ENCODE peak calls at places on chromosomes 6 and 20, in six cellular contexts. One of them, this sample, is unnamed.

GRCh38 chr6:132715204-132715603 is 1.3 kb upstream of the VNN1 start:
- DNase-seq in stomach: peak; percentile 61
- DNase-seq in CD8-positive, alpha-beta T cell: no peak
- DNase-seq in GM23338: peak; percentile 88
- DNase-seq in lung: no peak
- DNase-seq in heart left ventricle: peak; percentile 28
- DNase-seq in this sample: no peak

GRCh38 chr20:50728981-50729874 is 2.2 kb upstream of the PARD6B start:
- DNase-seq in stomach: peak; percentile 75
- DNase-seq in CD8-positive, alpha-beta T cell: no peak
- DNase-seq in GM23338: no peak
- DNase-seq in lung: peak; percentile 55
- DNase-seq in heart left ventricle: no peak
- DNase-seq in this sample: no peak

GRCh38 chr6:10451828-10452509 is 37.1 kb upstream of the TFAP2A start:
- DNase-seq in stomach: no peak
- DNase-seq in CD8-positive, alpha-beta T cell: no peak
- DNase-seq in GM23338: peak; percentile 25
- DNase-seq in lung: peak; percentile 88
- DNase-seq in heart left ventricle: no peak
- DNase-seq in this sample: no peak

GRCh38 chr6:157280153-157280552 is 43.2 kb downstream of the TMEM242 start:
- DNase-seq in stomach: no peak
- DNase-seq in CD8-positive, alpha-beta T cell: no peak
- DNase-seq in GM23338: peak; percentile 48
- DNase-seq in lung: no peak
- DNase-seq in heart left ventricle: no peak
- DNase-seq in this sample: no peak

GRCh38 chr20:51966296-51966971 is 164.1 kb upstream of the SALL4 start:
- DNase-seq in stomach: peak; percentile 52
- DNase-seq in CD8-positive, alpha-beta T cell: no peak
- DNase-seq in GM23338: peak; percentile 95
- DNase-seq in lung: peak; percentile 67
- DNase-seq in heart left ventricle: peak; percentile 34
- DNase-seq in this sample: peak; percentile 63

GRCh38 chr6:121691126-121691540 is 255.7 kb downstream of the GJA1 start:
- DNase-seq in stomach: no peak
- DNase-seq in CD8-positive, alpha-beta T cell: no peak
- DNase-seq in GM23338: no peak
- DNase-seq in lung: no peak
- DNase-seq in heart left ventricle: no peak
- DNase-seq in this sample: no peak

GRCh38 chr6:11702039-11702795 is 76.4 kb downstream of the ADTRP start:
- DNase-seq in stomach: no peak
- DNase-seq in CD8-positive, alpha-beta T cell: no peak
- DNase-seq in GM23338: no peak
- DNase-seq in lung: no peak
- DNase-seq in heart left ventricle: peak; percentile 46
- DNase-seq in this sample: no peak

GRCh38 chr20:219290-220115 is 7.6 kb upstream of the DEFB129 start:
- DNase-seq in stomach: no peak
- DNase-seq in CD8-positive, alpha-beta T cell: no peak
- DNase-seq in GM23338: peak; percentile 78
- DNase-seq in lung: no peak
- DNase-seq in heart left ventricle: no peak
- DNase-seq in this sample: no peak

GRCh38 chr20:3786126-3786484 is 435 bp downstream of the CENPB start:
- DNase-seq in stomach: peak; percentile 45
- DNase-seq in CD8-positive, alpha-beta T cell: no peak
- DNase-seq in GM23338: peak; percentile 55
- DNase-seq in lung: no peak
- DNase-seq in heart left ventricle: peak; percentile 67
- DNase-seq in this sample: no peak

GRCh38 chr20:41654884-41655283 is 36.7 kb upstream of the CHD6 start:
- DNase-seq in stomach: peak; percentile 32
- DNase-seq in CD8-positive, alpha-beta T cell: no peak
- DNase-seq in GM23338: peak; percentile 67
- DNase-seq in lung: no peak
- DNase-seq in heart left ventricle: no peak
- DNase-seq in this sample: no peak

GRCh38 chr6:117600008-117600743 is 2.1 kb downstream of the GOPC start:
- DNase-seq in stomach: no peak
- DNase-seq in CD8-positive, alpha-beta T cell: no peak
- DNase-seq in GM23338: no peak
- DNase-seq in lung: no peak
- DNase-seq in heart left ventricle: no peak
- DNase-seq in this sample: no peak

GRCh38 chr6:35493307-35493983 is 3.4 kb downstream of the TEAD3 start:
- DNase-seq in stomach: no peak
- DNase-seq in CD8-positive, alpha-beta T cell: no peak
- DNase-seq in GM23338: no peak
- DNase-seq in lung: no peak
- DNase-seq in heart left ventricle: peak; percentile 15
- DNase-seq in this sample: peak; percentile 75

GRCh38 chr20:54950285-54950684 is 474.9 kb downstream of the DOK5 start:
- DNase-seq in stomach: no peak
- DNase-seq in CD8-positive, alpha-beta T cell: no peak
- DNase-seq in GM23338: no peak
- DNase-seq in lung: no peak
- DNase-seq in heart left ventricle: no peak
- DNase-seq in this sample: no peak
- H3K27ac ChIP-seq in stomach: no peak overlapping the region
- H3K27ac ChIP-seq in CD8-positive, alpha-beta T cell: no peak overlapping the region
- H3K27ac ChIP-seq in GM23338: no peak overlapping the region
- H3K27ac ChIP-seq in lung: no peak overlapping the region
- H3K27ac ChIP-seq in heart left ventricle: no peak overlapping the region
- H3K27ac ChIP-seq in this sample: no peak overlapping the region

GRCh38 chr6:55276745-55277627 is 50.3 kb upstream of the GFRAL start:
- DNase-seq in stomach: no peak
- DNase-seq in CD8-positive, alpha-beta T cell: no peak
- DNase-seq in GM23338: peak; percentile 79
- DNase-seq in lung: no peak
- DNase-seq in heart left ventricle: peak; percentile 51
- DNase-seq in this sample: no peak
- TF ChIP-seq CTCF in stomach: peak; percentile 32
- TF ChIP-seq CTCF in CD8-positive, alpha-beta T cell: no peak
- TF ChIP-seq CTCF in GM23338: peak; percentile 78
- TF ChIP-seq CTCF in lung: no peak
- TF ChIP-seq CTCF in heart left ventricle: peak; percentile 36
- TF ChIP-seq CTCF in this sample: peak; percentile 30

GRCh38 chr20:19973920-19974620 is 43.1 kb upstream of the NAA20 start:
- DNase-seq in stomach: peak; percentile 42
- DNase-seq in CD8-positive, alpha-beta T cell: no peak
- DNase-seq in GM23338: no peak
- DNase-seq in lung: peak; percentile 67
- DNase-seq in heart left ventricle: peak; percentile 76
- DNase-seq in this sample: peak; percentile 93
- H3K4me3 ChIP-seq in stomach: peak overlapping the region; percentile 47
- H3K4me3 ChIP-seq in CD8-positive, alpha-beta T cell: no peak overlapping the region
- H3K4me3 ChIP-seq in GM23338: no peak overlapping the region
- H3K4me3 ChIP-seq in lung: no peak overlapping the region
- H3K4me3 ChIP-seq in heart left ventricle: peak overlapping the region; percentile 68
- H3K4me3 ChIP-seq in this sample: peak overlapping the region; percentile 56

GRCh38 chr6:134288538-134289203 is 29.2 kb downstream of the SGK1 start:
- DNase-seq in stomach: no peak
- DNase-seq in CD8-positive, alpha-beta T cell: no peak
- DNase-seq in GM23338: no peak
- DNase-seq in lung: no peak
- DNase-seq in heart left ventricle: no peak
- DNase-seq in this sample: no peak
- H3K27ac ChIP-seq in stomach: peak overlapping the region; percentile 44
- H3K27ac ChIP-seq in CD8-positive, alpha-beta T cell: peak overlapping the region; percentile 24
- H3K27ac ChIP-seq in GM23338: no peak overlapping the region
- H3K27ac ChIP-seq in lung: peak overlapping the region; percentile 33
- H3K27ac ChIP-seq in heart left ventricle: peak overlapping the region; percentile 44
- H3K27ac ChIP-seq in this sample: peak overlapping the region; percentile 41

DNA sequence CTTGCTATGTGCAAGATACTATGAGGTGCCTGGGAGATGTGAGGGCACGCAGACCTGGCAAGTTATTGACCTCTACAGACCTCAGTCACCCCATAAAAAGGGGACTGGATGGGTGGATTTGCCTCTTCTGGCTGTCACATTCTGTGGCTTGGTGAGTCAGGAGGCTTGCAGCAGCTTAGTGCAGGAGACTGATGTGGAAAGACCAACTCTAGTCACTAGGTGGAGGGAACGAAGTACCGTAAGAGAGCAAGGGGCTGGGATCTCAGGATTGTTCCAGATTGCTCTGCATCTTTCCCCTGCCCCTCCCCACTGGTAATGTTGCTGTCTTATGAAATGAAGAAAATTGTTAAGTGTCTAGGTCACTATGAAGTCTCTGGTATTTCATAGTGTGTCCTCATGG is 3.3 kb downstream of the MAPRE1 start:
- DNase-seq in stomach: no peak
- DNase-seq in CD8-positive, alpha-beta T cell: no peak
- DNase-seq in GM23338: no peak
- DNase-seq in lung: no peak
- DNase-seq in heart left ventricle: no peak
- DNase-seq in this sample: no peak
- TF ChIP-seq CTCF in stomach: no peak
- TF ChIP-seq CTCF in CD8-positive, alpha-beta T cell: no peak
- TF ChIP-seq CTCF in GM23338: peak; percentile 33
- TF ChIP-seq CTCF in lung: no peak
- TF ChIP-seq CTCF in heart left ventricle: no peak
- TF ChIP-seq CTCF in this sample: no peak

GRCh38 chr6:128885381-128885780 is 2.4 kb downstream of the LAMA2 start:
- DNase-seq in stomach: no peak
- DNase-seq in CD8-positive, alpha-beta T cell: no peak
- DNase-seq in GM23338: no peak
- DNase-seq in lung: no peak
- DNase-seq in heart left ventricle: no peak
- DNase-seq in this sample: no peak
- H3K4me3 ChIP-seq in stomach: peak overlapping the region; percentile 62
- H3K4me3 ChIP-seq in CD8-positive, alpha-beta T cell: no peak overlapping the region
- H3K4me3 ChIP-seq in GM23338: no peak overlapping the region
- H3K4me3 ChIP-seq in lung: no peak overlapping the region
- H3K4me3 ChIP-seq in heart left ventricle: peak overlapping the region; percentile 66
- H3K4me3 ChIP-seq in this sample: peak overlapping the region; percentile 37

DNA sequence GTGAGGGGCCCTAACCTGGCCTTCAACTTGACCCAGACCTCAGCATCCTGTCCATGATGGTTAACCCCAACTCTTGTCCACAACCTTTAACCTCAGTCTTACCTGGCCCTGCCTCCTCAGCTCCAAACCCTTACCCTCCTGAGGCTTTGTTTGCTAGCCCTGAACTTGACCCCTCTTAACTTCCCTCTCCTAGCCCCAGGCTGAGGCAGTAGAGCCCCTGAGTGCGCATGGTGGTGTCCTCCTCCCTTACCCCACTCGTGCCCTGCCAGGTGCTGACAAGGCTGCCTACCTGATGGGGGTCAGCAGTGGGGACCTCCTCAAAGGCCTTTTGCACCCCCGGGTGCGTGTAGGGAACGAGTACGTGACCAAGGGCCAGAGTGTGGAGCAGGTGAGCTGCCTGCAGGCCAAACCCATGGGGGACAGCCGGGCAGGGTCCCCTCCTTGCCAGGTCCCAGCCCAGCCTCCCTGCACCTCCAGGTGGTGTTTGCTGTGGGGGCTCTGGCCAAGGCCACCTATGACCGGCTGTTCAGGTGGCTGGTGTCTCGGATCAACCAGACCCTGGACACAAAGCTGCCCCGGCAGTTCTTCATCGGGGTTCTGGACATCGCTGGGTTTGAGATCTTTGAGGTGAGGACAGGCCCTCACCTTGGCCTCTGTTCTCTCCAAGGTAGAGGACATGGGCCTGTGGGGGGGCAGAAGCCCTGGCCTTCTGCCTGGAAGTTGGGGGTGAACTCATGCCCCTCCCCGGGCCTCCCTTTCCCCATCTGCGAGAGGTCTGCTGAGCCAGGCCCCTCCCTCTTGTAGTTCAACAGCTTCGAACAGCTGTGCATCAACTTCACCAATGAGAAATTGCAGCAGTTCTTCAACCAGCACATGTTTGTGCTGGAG is 31.9 kb downstream of the MYH7B start:
- DNase-seq in stomach: no peak
- DNase-seq in CD8-positive, alpha-beta T cell: no peak
- DNase-seq in GM23338: no peak
- DNase-seq in lung: no peak
- DNase-seq in heart left ventricle: peak; percentile 27
- DNase-seq in this sample: no peak
- H3K27ac ChIP-seq in stomach: no peak overlapping the region
- H3K27ac ChIP-seq in CD8-positive, alpha-beta T cell: no peak overlapping the region
- H3K27ac ChIP-seq in GM23338: no peak overlapping the region
- H3K27ac ChIP-seq in lung: peak overlapping the region; percentile 14
- H3K27ac ChIP-seq in heart left ventricle: peak overlapping the region; percentile 73
- H3K27ac ChIP-seq in this sample: no peak overlapping the region

This sample was measured in sigmoid colon.